ENCODE peak calls at places on chromosomes 12 and 14, in five cellular contexts. One of them, this sample, is unnamed.

GRCh38 chr12:26112232-26112631 is 12.6 kb downstream of the BHLHE41 start:
- DNase-seq in HepG2: no peak
- DNase-seq in stomach: no peak
- DNase-seq in Panc1: no peak
- DNase-seq in transverse colon: no peak
- DNase-seq in this sample: no peak

GRCh38 chr14:35861204-35861868 is 35.2 kb downstream of the BRMS1L start:
- DNase-seq in transverse colon: no peak
- DNase-seq in stomach: no peak
- DNase-seq in HepG2: no peak
- DNase-seq in Panc1: no peak
- DNase-seq in this sample: no peak

GRCh38 chr12:42144424-42145196 is at the start of gene GXYLT1:
- DNase-seq in stomach: peak
- DNase-seq in HepG2: peak
- DNase-seq in transverse colon: peak
- DNase-seq in Panc1: no peak
- DNase-seq in this sample: peak

GRCh38 chr12:124497039-124497438 is 70.4 kb downstream of the NCOR2 start:
- DNase-seq in stomach: no peak
- DNase-seq in Panc1: no peak
- DNase-seq in transverse colon: no peak
- DNase-seq in HepG2: no peak
- DNase-seq in this sample: no peak

GRCh38 chr14:36495666-36496065 is 24.4 kb downstream of the NKX2-1 start:
- DNase-seq in Panc1: no peak
- DNase-seq in transverse colon: no peak
- DNase-seq in stomach: no peak
- DNase-seq in HepG2: no peak
- DNase-seq in this sample: no peak

GRCh38 chr14:68282479-68283377 is 463.1 kb downstream of the RAD51B start:
- DNase-seq in transverse colon: no peak
- DNase-seq in HepG2: peak
- DNase-seq in Panc1: no peak
- DNase-seq in stomach: no peak
- DNase-seq in this sample: no peak

GRCh38 chr12:47276253-47277070 is 196.7 kb upstream of the AMIGO2 start:
- DNase-seq in transverse colon: peak
- DNase-seq in Panc1: no peak
- DNase-seq in stomach: no peak
- DNase-seq in HepG2: peak
- DNase-seq in this sample: no peak

GRCh38 chr12:182381-182883 is 31.5 kb downstream of the SLC6A12 start:
- DNase-seq in Panc1: peak
- DNase-seq in stomach: no peak
- DNase-seq in transverse colon: no peak
- DNase-seq in HepG2: no peak
- DNase-seq in this sample: no peak

GRCh38 chr12:106839343-106839742 is 64.9 kb downstream of the RIC8B start:
- DNase-seq in transverse colon: no peak
- DNase-seq in HepG2: no peak
- DNase-seq in stomach: no peak
- DNase-seq in Panc1: no peak
- DNase-seq in this sample: no peak
- H3K27ac ChIP-seq in transverse colon: peak
- H3K27ac ChIP-seq in HepG2: no peak
- H3K27ac ChIP-seq in stomach: no peak
- H3K27ac ChIP-seq in Panc1: no peak
- H3K27ac ChIP-seq in this sample: no peak

DNA sequence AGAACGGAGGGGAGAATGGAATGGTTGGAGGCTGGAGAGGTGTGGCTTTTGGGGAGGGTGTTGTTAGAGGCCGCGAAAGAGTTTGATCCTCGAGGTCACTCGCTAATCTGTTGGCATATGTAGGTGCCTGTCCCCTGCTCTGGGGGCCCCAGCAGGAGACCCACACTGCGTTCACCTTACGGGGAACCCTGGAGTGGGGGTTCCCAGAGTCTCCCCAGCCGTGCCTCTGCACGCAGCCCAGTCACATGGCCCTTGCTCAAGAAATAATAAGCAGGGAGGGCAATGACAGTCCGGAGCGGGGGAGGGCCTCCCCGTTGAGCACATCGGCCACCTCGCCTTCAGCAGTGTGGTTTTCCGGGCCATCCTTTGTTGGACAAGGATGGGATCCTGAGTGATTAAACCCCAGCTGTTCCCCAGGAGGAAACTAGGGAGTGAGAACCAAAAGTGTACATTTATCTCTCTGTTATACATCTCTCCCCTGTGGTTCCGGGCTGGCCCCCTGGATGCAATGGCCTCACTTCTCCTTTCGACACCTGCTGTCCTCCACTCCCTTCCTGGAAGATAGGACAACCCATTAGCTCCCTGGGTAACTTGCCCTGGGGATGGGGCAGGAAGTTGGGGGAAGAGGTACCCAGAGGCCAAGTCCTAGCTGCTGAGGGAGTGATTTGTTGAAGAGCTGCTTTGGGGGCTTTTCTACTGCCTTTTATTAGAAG is 1.3 kb downstream of the PLEKHG3 start:
- DNase-seq in transverse colon: no peak
- DNase-seq in Panc1: no peak
- DNase-seq in stomach: no peak
- DNase-seq in HepG2: no peak
- DNase-seq in this sample: no peak
- TF ChIP-seq POLR2AphosphoS5 in transverse colon: peak
- TF ChIP-seq POLR2AphosphoS5 in Panc1: no peak
- TF ChIP-seq POLR2AphosphoS5 in stomach: no peak
- TF ChIP-seq POLR2AphosphoS5 in HepG2: no peak
- TF ChIP-seq POLR2AphosphoS5 in this sample: no peak

GRCh38 chr14:29463727-29464370 is 463.8 kb downstream of the PRKD1 start:
- DNase-seq in Panc1: no peak
- DNase-seq in transverse colon: no peak
- DNase-seq in HepG2: no peak
- DNase-seq in stomach: no peak
- DNase-seq in this sample: no peak
- H3K27ac ChIP-seq in Panc1: no peak
- H3K27ac ChIP-seq in transverse colon: no peak
- H3K27ac ChIP-seq in HepG2: no peak
- H3K27ac ChIP-seq in stomach: no peak
- H3K27ac ChIP-seq in this sample: no peak

DNA sequence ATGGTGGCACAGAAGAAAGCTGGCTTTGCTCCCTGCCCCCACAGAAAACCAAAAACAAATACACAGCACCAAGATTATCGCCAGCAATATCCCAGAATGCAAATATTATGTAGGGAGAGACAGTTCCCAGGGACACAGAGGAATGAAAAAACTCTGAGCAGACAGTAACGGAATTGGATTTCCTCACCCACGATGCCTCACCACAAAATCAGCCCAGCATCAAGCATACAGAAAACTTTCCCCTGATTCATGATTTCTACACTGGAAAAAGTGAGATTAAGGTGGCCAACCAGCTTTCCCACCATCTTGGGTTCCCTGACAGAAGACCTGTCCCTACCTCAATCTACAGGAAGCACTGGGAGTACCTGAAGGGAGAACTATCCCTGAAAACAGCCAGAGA is 36.6 kb downstream of the PARP11 start:
- DNase-seq in Panc1: no peak
- DNase-seq in HepG2: no peak
- DNase-seq in stomach: no peak
- DNase-seq in transverse colon: no peak
- DNase-seq in this sample: no peak
- TF ChIP-seq POLR2AphosphoS5 in Panc1: no peak
- TF ChIP-seq POLR2AphosphoS5 in HepG2: no peak
- TF ChIP-seq POLR2AphosphoS5 in stomach: no peak
- TF ChIP-seq POLR2AphosphoS5 in transverse colon: no peak
- TF ChIP-seq POLR2AphosphoS5 in this sample: no peak

GRCh38 chr12:133081408-133081806 is 684 bp downstream of the ZNF140 start:
- DNase-seq in stomach: no peak
- DNase-seq in transverse colon: peak
- DNase-seq in Panc1: no peak
- DNase-seq in HepG2: no peak
- DNase-seq in this sample: no peak
- H3K27ac ChIP-seq in stomach: peak
- H3K27ac ChIP-seq in transverse colon: peak
- H3K27ac ChIP-seq in Panc1: peak
- H3K27ac ChIP-seq in HepG2: peak
- H3K27ac ChIP-seq in this sample: no peak

This sample was measured in breast epithelium.